ENCODE peak calls at places on chromosomes 13 and 19, in seven cellular contexts. Q, W, V, K, B, U and T are unnamed samples.

GRCh38 chr13:25046274-25046984 is 49.5 kb upstream of the PABPC3 start:
- DNase-seq in K (no peak), Q (peak), B (no peak), W (no peak), U (no peak), V (no peak), T (no peak)

GRCh38 chr13:75669706-75670105 is 33.6 kb downstream of the LMO7 start:
- DNase-seq in U (no peak), Q (no peak), V (no peak), K (no peak), W (no peak), B (no peak), T (no peak)

GRCh38 chr19:41563847-41564514 is 12.0 kb upstream of the CEACAM21 start:
- DNase-seq in B (no peak), U (no peak), K (no peak), Q (no peak), V (no peak), W (no peak), T (no peak)

GRCh38 chr13:113183450-113184129 is 24.9 kb downstream of the PCID2 start:
- DNase-seq in Q (no peak), U (peak), W (no peak), K (no peak), B (no peak), V (no peak), T (no peak)

GRCh38 chr19:18743281-18743825 is 47.8 kb downstream of the COMP start:
- DNase-seq in W (no peak), B (no peak), U (no peak), Q (peak), K (no peak), V (peak), T (no peak)

GRCh38 chr13:111532111-111532510 is 211.7 kb downstream of the TEX29 start:
- DNase-seq in B (no peak), Q (no peak), V (no peak), K (no peak), U (no peak), W (no peak), T (no peak)

GRCh38 chr19:3776479-3777040 is 4.5 kb upstream of the RAX2 start:
- DNase-seq in K (no peak), W (no peak), V (no peak), U (no peak), B (no peak), Q (no peak), T (no peak)

GRCh38 chr13:39451301-39451700 is 151.7 kb downstream of the LHFPL6 start:
- DNase-seq in U (no peak), V (no peak), Q (no peak), W (no peak), K (no peak), B (no peak), T (no peak)

GRCh38 chr19:5913739-5914357 is at the start of gene CAPS:
- DNase-seq in V (no peak), K (no peak), W (no peak), U (peak), B (no peak), Q (no peak), T (peak)

GRCh38 chr19:15124572-15125231 is 17.5 kb downstream of the SYDE1 start:
- DNase-seq in B (no peak), U (peak), W (no peak), V (peak), K (no peak), Q (peak), T (no peak)

GRCh38 chr13:32790731-32791130 is 204.5 kb downstream of the PDS5B start:
- DNase-seq in K (no peak), U (peak), Q (no peak), B (no peak), W (no peak), V (no peak), T (no peak)

GRCh38 chr19:46602392-46603194 is 1.5 kb downstream of the CALM3 start:
- DNase-seq in B (no peak), W (no peak), Q (peak), U (no peak), V (peak), K (no peak), T (no peak)

GRCh38 chr19:49231804-49232203 is 74.2 kb downstream of the TRPM4 start:
- DNase-seq in W (no peak), Q (no peak), U (no peak), B (peak), V (no peak), K (no peak), T (no peak)

GRCh38 chr19:3683866-3684816 is 16.1 kb downstream of the PIP5K1C start:
- DNase-seq in V (peak), W (no peak), K (no peak), U (no peak), Q (no peak), B (no peak), T (no peak)

GRCh38 chr19:39388657-39389056 is 2.2 kb downstream of the PAF1 start:
- DNase-seq in K (no peak), V (no peak), Q (no peak), U (no peak), B (no peak), W (no peak), T (no peak)

GRCh38 chr19:57747472-57747807 is 825 bp downstream of the ZNF776 start:
- DNase-seq in Q (no peak), W (no peak), V (no peak), B (no peak), K (no peak), U (no peak), T (peak)

GRCh38 chr19:49436381-49437017 is 4.8 kb downstream of the SLC17A7 start:
- DNase-seq in K (no peak), Q (peak), W (peak), B (no peak), V (peak), U (no peak), T (no peak)

GRCh38 chr19:12952488-12953455 is 4.3 kb downstream of the GADD45GIP1 start:
- DNase-seq in K (no peak), Q (peak), B (no peak), U (no peak), W (no peak), V (peak), T (no peak)

DNA sequence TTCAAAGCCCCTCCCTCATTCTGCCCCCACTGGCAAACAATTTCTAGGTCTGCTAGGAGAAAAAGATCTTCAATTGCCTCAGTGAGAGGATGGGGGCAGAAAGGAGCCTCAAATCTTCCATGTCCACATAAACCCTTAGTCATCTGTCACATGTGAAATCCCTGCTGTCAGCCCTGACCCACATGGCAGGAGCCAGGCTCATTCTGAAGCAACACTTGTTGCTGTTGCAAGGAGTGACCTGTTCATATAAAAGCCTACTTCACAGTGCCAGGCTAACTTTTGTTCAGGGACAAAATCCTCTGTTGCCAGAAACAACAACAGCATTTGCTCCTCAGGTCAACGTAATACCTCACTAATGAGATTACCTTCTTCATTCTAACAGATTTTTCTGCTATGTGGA is 70.5 kb downstream of the IRS2 start:
- DNase-seq in Q (no peak), V (no peak), K (no peak), B (no peak), W (no peak), U (no peak), T (no peak)
- TF ChIP-seq JUND in Q (no peak), V (no peak), K (no peak), B (no peak), W (no peak), U (no peak), T (no peak)

DNA sequence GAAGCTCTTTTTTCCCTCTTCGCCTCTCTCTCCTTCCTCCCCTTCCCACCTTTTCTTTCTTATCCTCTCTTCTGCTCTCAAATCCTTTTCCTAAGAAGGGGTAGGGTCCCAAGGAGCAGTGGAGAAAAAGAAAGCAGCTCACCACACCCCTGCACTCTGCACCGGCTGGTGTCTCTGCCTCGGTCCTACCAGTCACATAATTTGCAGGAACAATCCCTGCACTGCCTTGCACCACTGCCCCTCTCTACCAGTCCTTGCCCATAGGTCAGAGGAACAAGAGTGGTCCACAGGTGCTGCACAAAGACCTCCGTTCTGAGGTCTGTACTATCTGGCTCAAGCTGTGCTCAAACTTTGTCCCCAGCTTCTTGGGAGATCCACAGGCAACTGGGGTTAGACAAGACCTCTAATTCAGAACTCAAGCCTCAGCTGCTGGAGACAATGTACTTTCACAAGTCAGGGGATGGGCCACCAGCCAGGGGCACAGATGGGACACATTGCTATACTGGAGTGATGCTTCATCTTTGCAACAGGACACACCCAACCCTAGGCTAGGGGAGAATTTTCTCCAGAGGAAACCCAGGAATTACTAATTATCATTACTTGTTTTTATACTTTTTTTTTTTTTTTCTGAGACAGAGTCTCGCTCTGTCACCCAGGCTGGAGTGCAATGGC is 125.4 kb upstream of the ZNF507 start:
- DNase-seq in U (no peak), W (peak), K (no peak), B (no peak), V (no peak), Q (no peak), T (no peak)
- TF ChIP-seq JUND in U (no peak), W (no peak), K (no peak), B (no peak), V (no peak), Q (no peak), T (no peak)

GRCh38 chr19:16228637-16229321 is 31.1 kb downstream of the AP1M1 start:
- DNase-seq in K (no peak), B (no peak), Q (no peak), W (no peak), U (no peak), V (no peak), T (no peak)
- TF ChIP-seq JUND in K (no peak), B (no peak), Q (no peak), W (no peak), U (no peak), V (no peak), T (no peak)

GRCh38 chr13:73677041-73677589 is 457.1 kb downstream of the KLF12 start:
- DNase-seq in K (no peak), B (no peak), U (no peak), V (no peak), W (no peak), Q (no peak), T (no peak)
- TF ChIP-seq JUND in K (no peak), B (no peak), U (no peak), V (no peak), W (no peak), Q (no peak), T (no peak)

GRCh38 chr19:17234911-17235617 is 9.0 kb downstream of the OCEL1 start:
- DNase-seq in V (peak), B (no peak), K (no peak), U (no peak), W (peak), Q (peak), T (no peak)
- TF ChIP-seq JUND in V (no peak), B (no peak), K (no peak), U (no peak), W (no peak), Q (no peak), T (no peak)

GRCh38 chr19:44785993-44786392 is 8.3 kb downstream of the CBLC start:
- DNase-seq in K (no peak), W (no peak), Q (no peak), B (no peak), V (no peak), U (no peak), T (no peak)

GRCh38 chr19:44792286-44792685 is 14.6 kb downstream of the CBLC start:
- DNase-seq in B (no peak), K (no peak), V (no peak), W (no peak), U (no peak), Q (no peak), T (no peak)

GRCh38 chr19:44785271-44785670 is 7.6 kb downstream of the CBLC start:
- DNase-seq in V (no peak), Q (no peak), U (no peak), B (no peak), K (no peak), W (no peak), T (no peak)

GRCh38 chr19:44789943-44790467 is 12.3 kb downstream of the CBLC start:
- DNase-seq in Q (no peak), V (no peak), K (no peak), B (no peak), U (no peak), W (no peak), T (no peak)

DNA sequence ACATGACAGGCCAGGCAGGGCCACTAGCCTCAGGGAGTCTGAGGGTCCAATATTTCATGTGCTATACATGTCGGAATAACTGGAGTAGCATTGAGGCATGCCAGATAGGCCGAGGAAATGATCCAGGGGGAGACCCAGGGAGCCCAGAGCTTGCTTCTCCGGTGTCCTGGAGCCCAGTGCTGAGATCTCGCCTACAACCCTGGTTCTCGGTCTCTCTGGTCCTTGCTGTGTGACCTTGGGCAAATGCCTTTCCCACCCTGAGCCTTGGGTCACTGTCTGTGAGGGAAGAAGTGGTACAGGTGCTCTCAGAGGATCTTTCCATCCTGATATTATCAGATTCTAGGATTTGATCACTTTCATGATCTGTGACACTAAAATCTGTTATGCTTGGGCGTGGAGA is 11.3 kb downstream of the CBLC start:
- DNase-seq in Q (no peak), U (no peak), W (no peak), K (no peak), B (no peak), V (no peak), T (no peak)
- TF ChIP-seq JUND in Q (no peak), U (no peak), W (no peak), K (no peak), B (no peak), V (no peak), T (no peak)